ENCODE peak calls at places on chromosomes 16 and 17, in eight cellular contexts. B is epithelial cell of prostate; M is activated CD4-positive, alpha-beta memory T cell treated with anti-CD3 and anti-CD28 coated beads, Interleukin-2, amount 10 ng/mL, durations not matched to agents 7 days and 5 days; X is mucosa of gallbladder; K is breast epithelium; Q is stimulated activated CD8-positive, alpha-beta memory T cell treated with anti-CD3 and anti-CD28 coated beads, Interleukin-15, amount 100 ng/mL, for 4 hours; J is A673; S is activated T-helper 1 cell treated with Interleukin-2 at 50 U/mL for 16 hours. W is an unnamed sample.

GRCh38 chr17:71849783-71850768 is 270.7 kb upstream of the SOX9 start:
- DNase-seq in B (peak), M (no peak), X (no peak), K (no peak), Q (no peak), J (no peak), S (no peak), W (no peak)

GRCh38 chr16:89443727-89444084 is 46.7 kb downstream of the ANKRD11 start:
- DNase-seq in B (no peak), M (no peak), X (no peak), K (peak), Q (no peak), J (no peak), S (no peak), W (no peak)

GRCh38 chr16:89581861-89582563 is 6.5 kb downstream of the CPNE7 start:
- DNase-seq in B (no peak), M (no peak), X (peak), K (peak), Q (no peak), J (no peak), S (no peak), W (peak)

GRCh38 chr16:79401782-79402181 is 198.8 kb downstream of the MAF start:
- DNase-seq in B (no peak), M (no peak), X (no peak), K (no peak), Q (no peak), J (no peak), S (no peak), W (no peak)

GRCh38 chr17:79331492-79331891 is 256.9 kb downstream of the ENGASE start:
- DNase-seq in B (no peak), M (no peak), X (no peak), K (no peak), Q (no peak), J (no peak), S (no peak), W (no peak)

GRCh38 chr17:47172698-47173565 is 16.2 kb downstream of the CDC27 start:
- DNase-seq in B (no peak), M (no peak), X (no peak), K (no peak), Q (no peak), J (no peak), S (no peak), W (no peak)

GRCh38 chr17:7336240-7337175 is at the start of gene ACAP1:
- DNase-seq in B (no peak), M (peak), X (no peak), K (no peak), Q (peak), J (no peak), S (peak), W (no peak)

GRCh38 chr17:40666366-40666765 is 1.4 kb upstream of the KRT222 start:
- DNase-seq in B (no peak), M (no peak), X (no peak), K (no peak), Q (no peak), J (no peak), S (no peak), W (no peak)

GRCh38 chr17:76869878-76870714 is 1.9 kb downstream of the MGAT5B start:
- DNase-seq in B (no peak), M (no peak), X (no peak), K (no peak), Q (no peak), J (no peak), S (no peak), W (no peak)

GRCh38 chr16:77816293-77816692 is 27.9 kb downstream of the VAT1L start:
- DNase-seq in B (no peak), M (no peak), X (peak), K (no peak), Q (no peak), J (no peak), S (no peak), W (no peak)

GRCh38 chr16:63714876-63715275 is 1407.0 kb downstream of the CDH11 start:
- DNase-seq in B (no peak), M (no peak), X (no peak), K (no peak), Q (no peak), J (no peak), S (no peak), W (no peak)

GRCh38 chr17:47201168-47201567 is 8.0 kb upstream of the MYL4 start:
- DNase-seq in B (no peak), M (no peak), X (no peak), K (no peak), Q (no peak), J (no peak), S (no peak), W (no peak)